ENCODE peak calls at places on chromosomes 11 and 22, in nine cellular contexts. E is suprapubic skin, A is breast epithelium, X is esophagus squamous epithelium, H is NB4, N is A549, S is K562, I is tibial nerve, D is adrenal gland. O is an unnamed sample.

GRCh38 chr22:24699861-24700260 is 74.7 kb downstream of the PIWIL3 start:
- DNase-seq in E (no peak), X (no peak), N (no peak), I (no peak), H (no peak), A (no peak), D (no peak), S (no peak), O (no peak)

GRCh38 chr11:24574461-24574860 is 77.6 kb downstream of the LUZP2 start:
- DNase-seq in S (no peak), X (no peak), N (no peak), H (no peak), I (no peak), A (no peak), D (no peak), E (no peak), O (no peak)

GRCh38 chr11:66289548-66290331 is 797 bp upstream of the YIF1A start:
- DNase-seq in S (peak; percentile 86), X (no peak), I (peak; percentile 64), N (peak; percentile 60), D (peak; percentile 78), A (no peak), H (peak; percentile 89), E (peak; percentile 89), O (no peak)

GRCh38 chr11:77548552-77549439 is 41.0 kb upstream of the AQP11 start:
- DNase-seq in I (no peak), E (no peak), D (no peak), N (no peak), H (no peak), X (no peak), S (no peak), A (no peak), O (no peak)

GRCh38 chr22:24216541-24217209 is 28.2 kb downstream of the GGT5 start:
- DNase-seq in H (no peak), D (no peak), N (no peak), A (no peak), E (no peak), I (no peak), X (no peak), S (no peak), O (no peak)

GRCh38 chr11:129247129-129247528 is 55.0 kb upstream of the ARHGAP32 start:
- DNase-seq in H (no peak), N (peak; percentile 8), X (no peak), E (no peak), A (no peak), I (no peak), S (no peak), D (peak; percentile 27), O (no peak)

GRCh38 chr11:95680169-95680929 is 109.2 kb downstream of the FAM76B start:
- DNase-seq in E (no peak), X (no peak), H (no peak), S (no peak), I (no peak), A (no peak), N (no peak), D (no peak), O (no peak)

GRCh38 chr22:38284042-38284402 is 11.2 kb upstream of the TMEM184B start:
- DNase-seq in I (peak; percentile 54), S (no peak), D (no peak), H (no peak), E (no peak), A (no peak), X (no peak), N (no peak), O (no peak)

GRCh38 chr11:131762346-131763110 is 392.1 kb downstream of the NTM start:
- DNase-seq in S (no peak), H (no peak), N (no peak), X (no peak), I (no peak), A (no peak), E (no peak), D (no peak), O (no peak)

GRCh38 chr11:7524831-7525230 is 11.0 kb downstream of the PPFIBP2 start:
- DNase-seq in H (peak; percentile 67), D (peak; percentile 14), S (no peak), A (peak; percentile 88), E (no peak), I (no peak), N (no peak), X (no peak), O (no peak)

GRCh38 chr11:67276821-67277230 is 10.6 kb downstream of the GRK2 start:
- DNase-seq in I (no peak), H (peak; percentile 98), N (no peak), X (no peak), D (peak; percentile 39), E (peak; percentile 71), S (peak; percentile 85), A (no peak), O (no peak)

DNA sequence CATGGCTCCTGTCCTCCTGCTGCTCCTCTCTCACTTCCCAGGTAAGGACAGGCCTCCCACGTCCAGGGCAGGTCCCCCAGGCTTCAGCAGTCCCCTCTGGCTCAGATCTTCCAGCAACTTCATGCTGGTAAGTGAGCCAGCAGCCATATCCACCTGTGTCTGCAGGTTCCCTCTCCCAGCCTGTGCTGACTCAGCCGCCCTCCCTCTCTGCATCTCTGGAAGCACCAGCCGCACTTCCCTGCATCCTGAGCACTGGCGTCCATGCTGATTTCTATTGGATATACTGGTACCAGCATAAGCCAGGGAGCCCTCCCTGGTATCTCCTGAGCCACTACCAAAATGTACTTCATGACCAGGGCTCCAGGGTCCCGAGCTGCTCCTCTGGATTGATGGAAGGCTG is 19.0 kb downstream of the RFPL3 start:
- DNase-seq in E (no peak), S (no peak), D (no peak), X (no peak), A (no peak), N (no peak), I (no peak), H (no peak), O (no peak)
- TF ChIP-seq POLR2A in E (no peak), S (no peak), D (no peak), X (no peak), A (no peak), N (no peak), I (no peak), H (no peak), O (no peak)

GRCh38 chr11:47183969-47184368 is 2.3 kb downstream of the PACSIN3 start:
- DNase-seq in X (no peak), H (peak; percentile 65), I (no peak), S (no peak), A (no peak), N (no peak), E (no peak), D (peak; percentile 79), O (no peak)

GRCh38 chr11:47184711-47185304 is 1.4 kb downstream of the PACSIN3 start:
- DNase-seq in H (no peak), X (no peak), N (no peak), D (peak; percentile 51), I (no peak), S (no peak), E (no peak), A (no peak), O (no peak)

GRCh38 chr11:47186937-47187681 is 875 bp upstream of the PACSIN3 start:
- DNase-seq in A (no peak), S (peak; percentile 37), H (peak; percentile 80), N (no peak), E (no peak), I (peak; percentile 54), X (no peak), D (peak; percentile 67), O (no peak)

GRCh38 chr11:47186076-47186936 is at the start of gene PACSIN3:
- DNase-seq in H (peak; percentile 73), E (no peak), S (peak; percentile 64), N (peak; percentile 72), D (peak; percentile 51), X (no peak), I (no peak), A (no peak), O (peak; percentile 72)

GRCh38 chr11:47185305-47186075 is 744 bp downstream of the PACSIN3 start:
- DNase-seq in N (no peak), H (peak; percentile 55), X (no peak), I (peak; percentile 24), A (peak; percentile 62), E (peak; percentile 77), S (peak; percentile 30), D (peak; percentile 85), O (no peak)
- TF ChIP-seq POLR2A in N (no peak), H (no peak), X (peak; percentile 52), I (peak; percentile 61), A (no peak), E (no peak), S (no peak), D (peak; percentile 41), O (no peak)

GRCh38 chr22:26756675-26757293 is 99.4 kb downstream of the MIAT start:
- DNase-seq in S (peak; percentile 57), D (peak; percentile 71), I (peak; percentile 60), N (no peak), X (no peak), A (peak; percentile 21), E (no peak), H (peak; percentile 38), O (peak; percentile 50)
- TF ChIP-seq POLR2A in S (no peak), D (no peak), I (no peak), N (no peak), X (no peak), A (no peak), E (no peak), H (no peak), O (no peak)

GRCh38 chr11:118930152-118930712 is 4.5 kb upstream of the BCL9L start:
- DNase-seq in D (peak; percentile 87), X (no peak), N (no peak), S (peak; percentile 90), E (peak; percentile 93), A (peak; percentile 94), I (peak; percentile 89), H (peak; percentile 84), O (no peak)

GRCh38 chr11:118931576-118931975 is 5.8 kb upstream of the BCL9L start:
- DNase-seq in E (no peak), H (no peak), A (no peak), N (no peak), S (no peak), I (no peak), X (no peak), D (no peak), O (no peak)

GRCh38 chr11:118928108-118928869 is 2.6 kb upstream of the BCL9L start:
- DNase-seq in D (peak; percentile 96), E (peak; percentile 97), N (peak; percentile 91), X (peak; percentile 67), H (peak; percentile 90), I (peak; percentile 92), S (peak; percentile 94), A (peak; percentile 96), O (peak; percentile 90)

GRCh38 chr11:118928870-118929495 is 3.3 kb upstream of the BCL9L start:
- DNase-seq in S (peak; percentile 58), E (peak; percentile 86), D (peak; percentile 66), I (no peak), N (no peak), A (no peak), X (no peak), H (no peak), O (no peak)

DNA sequence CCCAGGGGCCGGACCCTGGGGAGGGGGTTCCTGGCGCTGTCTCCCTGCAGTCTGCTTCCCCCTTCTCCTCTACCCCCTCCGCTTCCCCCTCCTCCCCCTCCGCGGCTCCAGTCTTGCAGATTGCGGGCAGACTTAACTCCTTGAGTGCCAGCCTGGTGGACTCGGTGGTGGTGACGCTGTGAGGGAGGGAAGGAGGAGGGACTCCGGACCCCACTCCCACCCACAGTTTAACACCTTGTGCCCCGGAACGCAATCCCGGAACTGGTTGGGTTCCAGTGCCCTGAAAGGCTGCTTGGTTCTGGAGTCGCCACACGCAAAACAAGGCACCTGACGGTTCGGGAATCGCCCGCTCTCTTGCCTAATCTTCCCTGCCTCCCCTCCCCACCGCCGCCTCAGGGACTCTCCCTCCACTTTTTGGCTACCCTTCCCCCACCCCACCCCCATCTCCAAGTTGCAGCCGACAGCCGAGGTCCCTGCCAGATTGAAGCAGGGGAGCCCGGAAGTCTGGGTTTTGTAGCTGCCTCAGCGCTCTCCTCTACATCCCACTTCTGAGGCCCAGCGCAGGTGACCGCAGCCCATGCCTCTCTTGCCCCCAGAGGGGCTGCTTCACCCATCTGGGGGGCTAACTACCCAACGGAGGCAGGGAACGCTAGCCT is 3.9 kb upstream of the BCL9L start:
- DNase-seq in N (peak; percentile 83), S (peak; percentile 73), X (no peak), A (peak; percentile 92), I (peak; percentile 90), D (peak; percentile 89), H (peak; percentile 96), E (peak; percentile 94), O (no peak)
- TF ChIP-seq POLR2A in N (no peak), S (no peak), X (no peak), A (no peak), I (no peak), D (no peak), H (no peak), E (no peak), O (no peak)

O was measured in H54.